ENCODE peak calls at places on chromosomes 12 and 14, in seven cellular contexts. One of them, this sample, is unnamed.

GRCh38 chr14:99475179-99475578 is 5.5 kb downstream of the SETD3 start:
- DNase-seq in HepG2: no peak
- DNase-seq in A549: no peak
- DNase-seq in K562: peak
- DNase-seq in HCT116: no peak
- DNase-seq in GM12878: no peak
- DNase-seq in SK-N-SH: no peak
- DNase-seq in this sample: peak

GRCh38 chr12:6612247-6612646 is 5.1 kb upstream of the CHD4 start:
- DNase-seq in K562: no peak
- DNase-seq in HepG2: no peak
- DNase-seq in SK-N-SH: no peak
- DNase-seq in A549: no peak
- DNase-seq in HCT116: no peak
- DNase-seq in GM12878: no peak
- DNase-seq in this sample: no peak

GRCh38 chr14:94355191-94355794 is 32.2 kb upstream of the SERPINA6 start:
- DNase-seq in SK-N-SH: no peak
- DNase-seq in K562: no peak
- DNase-seq in GM12878: no peak
- DNase-seq in A549: no peak
- DNase-seq in HepG2: peak
- DNase-seq in HCT116: no peak
- DNase-seq in this sample: peak

GRCh38 chr12:89163918-89164317 is 188.4 kb downstream of the DUSP6 start:
- DNase-seq in K562: no peak
- DNase-seq in HepG2: no peak
- DNase-seq in GM12878: no peak
- DNase-seq in A549: no peak
- DNase-seq in SK-N-SH: no peak
- DNase-seq in HCT116: no peak
- DNase-seq in this sample: no peak

GRCh38 chr14:54173782-54174181 is 217.2 kb upstream of the BMP4 start:
- DNase-seq in HepG2: no peak
- DNase-seq in HCT116: no peak
- DNase-seq in K562: no peak
- DNase-seq in SK-N-SH: no peak
- DNase-seq in A549: no peak
- DNase-seq in GM12878: no peak
- DNase-seq in this sample: no peak

GRCh38 chr12:89433634-89434033 is 81.3 kb upstream of the DUSP6 start:
- DNase-seq in K562: no peak
- DNase-seq in HepG2: no peak
- DNase-seq in GM12878: no peak
- DNase-seq in SK-N-SH: no peak
- DNase-seq in A549: no peak
- DNase-seq in HCT116: no peak
- DNase-seq in this sample: no peak

GRCh38 chr12:57157588-57158173 is 10.3 kb upstream of the LRP1-AS start:
- DNase-seq in K562: no peak
- DNase-seq in HepG2: no peak
- DNase-seq in SK-N-SH: no peak
- DNase-seq in GM12878: no peak
- DNase-seq in A549: no peak
- DNase-seq in HCT116: no peak
- DNase-seq in this sample: no peak

GRCh38 chr12:100716949-100717732 is 77.4 kb upstream of the ANO4 start:
- DNase-seq in A549: peak
- DNase-seq in SK-N-SH: peak
- DNase-seq in K562: no peak
- DNase-seq in GM12878: no peak
- DNase-seq in HepG2: no peak
- DNase-seq in HCT116: no peak
- DNase-seq in this sample: peak

GRCh38 chr12:30997685-30998440 is 71.3 kb downstream of the TSPAN11 start:
- DNase-seq in A549: no peak
- DNase-seq in HepG2: peak
- DNase-seq in HCT116: no peak
- DNase-seq in GM12878: no peak
- DNase-seq in SK-N-SH: no peak
- DNase-seq in K562: no peak
- DNase-seq in this sample: no peak

GRCh38 chr12:11812558-11813421 is 163.3 kb downstream of the ETV6 start:
- DNase-seq in A549: no peak
- DNase-seq in HCT116: no peak
- DNase-seq in HepG2: peak
- DNase-seq in K562: no peak
- DNase-seq in SK-N-SH: peak
- DNase-seq in GM12878: no peak
- DNase-seq in this sample: peak

GRCh38 chr12:121536058-121536928 is 44.5 kb downstream of the KDM2B start:
- DNase-seq in SK-N-SH: peak
- DNase-seq in HCT116: no peak
- DNase-seq in A549: peak
- DNase-seq in K562: peak
- DNase-seq in HepG2: no peak
- DNase-seq in GM12878: no peak
- DNase-seq in this sample: peak

GRCh38 chr12:1488908-1489381 is 105.4 kb downstream of the FBXL14 start:
- DNase-seq in HepG2: no peak
- DNase-seq in HCT116: no peak
- DNase-seq in K562: no peak
- DNase-seq in SK-N-SH: no peak
- DNase-seq in GM12878: no peak
- DNase-seq in A549: no peak
- DNase-seq in this sample: peak

GRCh38 chr14:95463173-95463901 is 53.1 kb downstream of the SYNE3 start:
- DNase-seq in GM12878: no peak
- DNase-seq in K562: no peak
- DNase-seq in SK-N-SH: no peak
- DNase-seq in A549: no peak
- DNase-seq in HCT116: no peak
- DNase-seq in HepG2: no peak
- DNase-seq in this sample: no peak

GRCh38 chr14:102096569-102097188 is 9.8 kb upstream of the HSP90AA1 start:
- DNase-seq in HepG2: peak
- DNase-seq in HCT116: peak
- DNase-seq in SK-N-SH: peak
- DNase-seq in A549: peak
- DNase-seq in GM12878: no peak
- DNase-seq in K562: peak
- DNase-seq in this sample: peak

GRCh38 chr14:49134940-49135339 is 451.2 kb downstream of the RPS29 start:
- DNase-seq in HCT116: peak
- DNase-seq in K562: no peak
- DNase-seq in A549: no peak
- DNase-seq in GM12878: no peak
- DNase-seq in SK-N-SH: peak
- DNase-seq in HepG2: no peak
- DNase-seq in this sample: peak

GRCh38 chr12:55974308-55974724 is 438 bp downstream of the RAB5B start:
- DNase-seq in HCT116: no peak
- DNase-seq in GM12878: no peak
- DNase-seq in A549: peak
- DNase-seq in K562: peak
- DNase-seq in HepG2: peak
- DNase-seq in SK-N-SH: peak
- DNase-seq in this sample: peak

GRCh38 chr14:68947802-68948201 is 31.3 kb downstream of the ACTN1 start:
- DNase-seq in GM12878: no peak
- DNase-seq in K562: no peak
- DNase-seq in HepG2: no peak
- DNase-seq in SK-N-SH: no peak
- DNase-seq in HCT116: no peak
- DNase-seq in A549: no peak
- DNase-seq in this sample: no peak

GRCh38 chr12:87801860-87802720 is 227.1 kb downstream of the C12orf50 start:
- DNase-seq in A549: no peak
- DNase-seq in HepG2: no peak
- DNase-seq in SK-N-SH: no peak
- DNase-seq in HCT116: no peak
- DNase-seq in GM12878: no peak
- DNase-seq in K562: no peak
- DNase-seq in this sample: no peak

GRCh38 chr12:2813214-2813554 is 716 bp downstream of the ITFG2 start:
- DNase-seq in GM12878: no peak
- DNase-seq in K562: no peak
- DNase-seq in HepG2: no peak
- DNase-seq in SK-N-SH: no peak
- DNase-seq in A549: no peak
- DNase-seq in HCT116: no peak
- DNase-seq in this sample: no peak

GRCh38 chr12:26867084-26867483 is 34.1 kb upstream of the ITPR2 start:
- DNase-seq in HCT116: no peak
- DNase-seq in SK-N-SH: no peak
- DNase-seq in HepG2: no peak
- DNase-seq in K562: no peak
- DNase-seq in A549: no peak
- DNase-seq in GM12878: peak
- DNase-seq in this sample: no peak

GRCh38 chr12:113170926-113171325 is 14.4 kb downstream of the DDX54 start:
- DNase-seq in A549: no peak
- DNase-seq in HCT116: no peak
- DNase-seq in K562: no peak
- DNase-seq in SK-N-SH: no peak
- DNase-seq in GM12878: no peak
- DNase-seq in HepG2: no peak
- DNase-seq in this sample: no peak

GRCh38 chr12:50415899-50416479 is 15.3 kb downstream of the LARP4 start:
- DNase-seq in HepG2: no peak
- DNase-seq in A549: no peak
- DNase-seq in K562: no peak
- DNase-seq in SK-N-SH: no peak
- DNase-seq in HCT116: no peak
- DNase-seq in GM12878: no peak
- DNase-seq in this sample: no peak

DNA sequence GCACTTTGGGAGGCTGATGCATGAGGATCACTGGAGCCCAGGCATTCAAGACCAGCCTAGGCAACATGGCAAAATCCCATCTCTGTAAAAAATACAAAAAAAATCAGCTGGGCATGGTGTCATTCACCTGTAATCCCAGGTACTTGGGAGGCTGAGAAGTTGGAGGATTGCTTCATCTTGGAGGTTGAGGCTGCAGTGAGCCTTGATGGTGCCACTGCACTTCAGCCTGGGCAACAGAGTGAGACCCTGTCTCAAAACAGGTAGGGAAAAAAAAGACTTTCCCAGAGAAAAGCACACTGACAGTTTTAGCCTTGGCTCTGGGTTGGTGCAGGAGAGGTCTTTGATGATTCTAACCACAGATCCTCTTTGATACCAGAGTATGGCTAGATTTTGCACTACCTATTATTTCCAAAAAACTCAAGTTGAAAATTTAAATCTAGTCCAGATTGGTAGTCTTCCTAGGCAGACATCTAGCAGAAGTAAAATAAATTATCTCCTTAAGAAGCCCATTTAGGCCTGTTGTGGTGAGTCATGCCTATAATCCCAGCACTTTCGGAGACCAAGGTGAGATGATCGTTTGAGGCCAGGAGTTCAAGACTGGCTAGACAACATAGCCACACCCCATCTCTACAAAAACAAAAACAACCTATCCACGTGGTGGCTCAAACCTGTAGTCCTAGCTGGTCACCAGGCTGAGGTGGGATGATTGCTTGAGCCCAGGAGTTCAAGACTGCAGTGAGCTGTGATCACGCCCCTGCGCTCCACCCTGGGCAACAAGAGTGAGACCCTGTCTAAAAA is 18.6 kb downstream of the LARP4 start:
- DNase-seq in HCT116: peak
- DNase-seq in A549: no peak
- DNase-seq in HepG2: no peak
- DNase-seq in K562: peak
- DNase-seq in GM12878: no peak
- DNase-seq in SK-N-SH: no peak
- DNase-seq in this sample: no peak
- TF ChIP-seq CTCF in HCT116: no peak
- TF ChIP-seq CTCF in A549: no peak
- TF ChIP-seq CTCF in HepG2: no peak
- TF ChIP-seq CTCF in K562: no peak
- TF ChIP-seq CTCF in GM12878: no peak
- TF ChIP-seq CTCF in SK-N-SH: no peak
- TF ChIP-seq CTCF in this sample: no peak

GRCh38 chr12:21558100-21558679 is 32.1 kb downstream of the SPX start:
- DNase-seq in GM12878: no peak
- DNase-seq in SK-N-SH: no peak
- DNase-seq in HepG2: no peak
- DNase-seq in K562: no peak
- DNase-seq in HCT116: no peak
- DNase-seq in A549: no peak
- DNase-seq in this sample: no peak
- TF ChIP-seq REST in GM12878: no peak
- TF ChIP-seq REST in SK-N-SH: no peak
- TF ChIP-seq REST in HepG2: no peak
- TF ChIP-seq REST in K562: no peak
- TF ChIP-seq REST in HCT116: no peak
- TF ChIP-seq REST in A549: no peak
- TF ChIP-seq REST in this sample: no peak

DNA sequence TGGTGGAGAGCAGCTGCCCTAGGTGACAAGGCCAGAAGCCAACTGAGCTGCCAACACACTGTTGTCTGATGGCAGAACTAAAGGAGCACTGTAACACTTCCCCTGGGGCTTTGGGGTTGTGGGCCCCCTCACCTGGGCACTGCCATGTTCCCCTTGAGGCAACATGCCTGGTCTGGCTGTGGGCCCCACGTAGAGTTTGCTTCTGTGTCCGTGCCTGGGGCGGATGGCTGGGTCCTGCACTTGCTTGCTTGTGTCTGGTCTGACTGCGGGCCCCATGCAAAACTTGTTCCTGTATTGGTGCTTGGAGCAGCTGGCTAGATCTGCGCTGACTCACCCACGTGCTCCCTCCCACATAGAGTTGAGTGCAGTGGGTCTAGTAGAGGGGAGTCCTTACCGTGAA is 78.4 kb downstream of the MNAT1 start:
- DNase-seq in SK-N-SH: no peak
- DNase-seq in HepG2: no peak
- DNase-seq in K562: no peak
- DNase-seq in HCT116: no peak
- DNase-seq in GM12878: no peak
- DNase-seq in A549: no peak
- DNase-seq in this sample: no peak
- H3K4me2 ChIP-seq in SK-N-SH: no peak
- H3K4me2 ChIP-seq in HepG2: no peak
- H3K4me2 ChIP-seq in K562: no peak
- H3K4me2 ChIP-seq in HCT116: no peak
- H3K4me2 ChIP-seq in GM12878: no peak
- H3K4me2 ChIP-seq in A549: no peak
- H3K4me2 ChIP-seq in this sample: no peak

GRCh38 chr14:65177551-65177950 is 75.2 kb upstream of the MAX start:
- DNase-seq in HepG2: no peak
- DNase-seq in GM12878: no peak
- DNase-seq in K562: no peak
- DNase-seq in HCT116: no peak
- DNase-seq in SK-N-SH: no peak
- DNase-seq in A549: no peak
- DNase-seq in this sample: no peak
- TF ChIP-seq CTCF in HepG2: no peak
- TF ChIP-seq CTCF in GM12878: no peak
- TF ChIP-seq CTCF in K562: no peak
- TF ChIP-seq CTCF in HCT116: no peak
- TF ChIP-seq CTCF in SK-N-SH: no peak
- TF ChIP-seq CTCF in A549: no peak
- TF ChIP-seq CTCF in this sample: no peak

This sample was measured in GM23338.